ENCODE peak calls at places on chromosomes 3 and 15, in nine cellular contexts. E, M, B, Y, U, Q, A, C and N are unnamed samples.

GRCh38 chr15:90530250-90531051 is 728 bp downstream of the CRTC3 start:
- DNase-seq in E (peak; percentile 44), M (peak; percentile 34), B (peak; percentile 65), Y (peak; percentile 46), U (peak; percentile 42), Q (peak; percentile 64), A (peak; percentile 74), C (peak; percentile 17), N (peak; percentile 87)

GRCh38 chr3:175493296-175493695 is 634.2 kb downstream of the NAALADL2 start:
- DNase-seq in E (no peak), M (no peak), B (no peak), Y (no peak), U (no peak), Q (no peak), A (no peak), C (no peak), N (no peak)

GRCh38 chr15:40929730-40930429 is 740 bp downstream of the DLL4 start:
- DNase-seq in E (no peak), M (peak; percentile 65), B (no peak), Y (peak; percentile 56), U (no peak), Q (peak; percentile 73), A (no peak), C (no peak), N (peak; percentile 88)

GRCh38 chr3:101146946-101147345 is 153.7 kb upstream of the ABI3BP start:
- DNase-seq in E (no peak), M (peak; percentile 65), B (no peak), Y (no peak), U (no peak), Q (no peak), A (no peak), C (no peak), N (no peak)

GRCh38 chr15:66999046-66999557 is 66.3 kb upstream of the SMAD3 start:
- DNase-seq in E (no peak), M (peak; percentile 24), B (no peak), Y (no peak), U (no peak), Q (no peak), A (no peak), C (no peak), N (no peak)

GRCh38 chr3:58924581-58924980 is 125.2 kb downstream of the CFAP20DC start:
- DNase-seq in E (no peak), M (peak; percentile 31), B (no peak), Y (no peak), U (no peak), Q (no peak), A (no peak), C (no peak), N (no peak)

GRCh38 chr3:53243165-53243564 is 12.7 kb downstream of the TKT start:
- DNase-seq in E (no peak), M (peak; percentile 35), B (no peak), Y (peak; percentile 35), U (no peak), Q (no peak), A (no peak), C (no peak), N (no peak)

GRCh38 chr15:98650871-98651481 is 2.6 kb downstream of the IGF1R start:
- DNase-seq in E (peak; percentile 51), M (peak; percentile 51), B (no peak), Y (no peak), U (peak; percentile 48), Q (no peak), A (no peak), C (no peak), N (peak; percentile 67)

GRCh38 chr15:40796508-40796907 is 10.4 kb upstream of the ZFYVE19 start:
- DNase-seq in E (no peak), M (no peak), B (no peak), Y (no peak), U (no peak), Q (no peak), A (no peak), C (no peak), N (no peak)

GRCh38 chr3:76083992-76084391 is 298.6 kb upstream of the ZNF717 start:
- DNase-seq in E (no peak), M (peak; percentile 82), B (no peak), Y (no peak), U (no peak), Q (no peak), A (no peak), C (no peak), N (no peak)

GRCh38 chr3:47852604-47853397 is 49.9 kb downstream of the DHX30 start:
- DNase-seq in E (no peak), M (no peak), B (no peak), Y (no peak), U (no peak), Q (no peak), A (no peak), C (no peak), N (peak; percentile 59)

GRCh38 chr3:32138545-32139104 is 32.2 kb downstream of the GPD1L start:
- DNase-seq in E (no peak), M (peak; percentile 20), B (no peak), Y (no peak), U (no peak), Q (no peak), A (no peak), C (no peak), N (no peak)

GRCh38 chr3:159762981-159763465 is 225.6 kb upstream of the IL12A start:
- DNase-seq in E (no peak), M (peak; percentile 77), B (peak; percentile 72), Y (peak; percentile 45), U (peak; percentile 82), Q (peak; percentile 83), A (peak; percentile 93), C (peak; percentile 12), N (peak; percentile 86)

GRCh38 chr15:82046668-82047492 is 1.1 kb upstream of the MEX3B start:
- DNase-seq in E (peak; percentile 90), M (peak; percentile 92), B (peak; percentile 89), Y (peak; percentile 90), U (peak; percentile 92), Q (peak; percentile 94), A (peak; percentile 93), C (peak; percentile 96), N (peak; percentile 95)

GRCh38 chr3:111103807-111104206 is 32.2 kb downstream of the NECTIN3 start:
- DNase-seq in E (no peak), M (no peak), B (no peak), Y (no peak), U (no peak), Q (no peak), A (no peak), C (no peak), N (no peak)

GRCh38 chr15:63188247-63188936 is 1.0 kb upstream of the RAB8B start:
- DNase-seq in E (no peak), M (no peak), B (no peak), Y (no peak), U (no peak), Q (no peak), A (no peak), C (no peak), N (no peak)

GRCh38 chr3:8525893-8526292 is 24.3 kb downstream of the LMCD1 start:
- DNase-seq in E (no peak), M (no peak), B (no peak), Y (no peak), U (no peak), Q (no peak), A (no peak), C (no peak), N (no peak)

GRCh38 chr3:15241341-15241740 is 35.3 kb downstream of the CAPN7 start:
- DNase-seq in E (peak; percentile 46), M (no peak), B (no peak), Y (no peak), U (peak; percentile 63), Q (no peak), A (no peak), C (no peak), N (no peak)

GRCh38 chr3:112627419-112627818 is 13.5 kb downstream of the CCDC80 start:
- DNase-seq in E (no peak), M (no peak), B (no peak), Y (no peak), U (no peak), Q (peak; percentile 58), A (peak; percentile 73), C (no peak), N (no peak)
- H3K4me1 ChIP-seq in E (no peaks in the 10 kb centered on the region), M (peaks cover 2% of the 10 kb centered on the region), B (no peaks in the 10 kb centered on the region), Y (no peaks in the 10 kb centered on the region), U (peaks cover 4% of the 10 kb centered on the region), Q (peaks cover 5% of the 10 kb centered on the region), A (peaks cover 7% of the 10 kb centered on the region), C (peaks cover 1% of the 10 kb centered on the region), N (no peaks in the 10 kb centered on the region)

DNA sequence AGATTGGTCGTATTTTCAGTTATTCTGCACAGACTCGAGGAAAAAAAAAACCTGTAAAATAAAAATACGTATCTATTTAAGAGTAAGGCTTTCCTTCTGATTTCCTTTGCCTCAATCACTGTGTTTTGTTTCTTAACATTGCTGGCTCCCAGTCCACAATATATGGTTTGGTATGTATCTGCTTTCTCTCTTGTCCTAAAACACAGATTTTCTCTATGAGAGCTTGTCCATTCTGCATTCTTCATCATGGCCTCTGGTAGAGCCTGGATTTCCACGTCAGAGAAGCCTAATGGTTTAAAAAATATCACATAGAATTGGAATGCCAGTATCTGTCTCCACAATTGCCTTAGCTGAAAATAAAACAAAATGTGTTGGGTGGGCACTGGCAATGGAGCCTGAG is 1.8 kb downstream of the CD200 start:
- DNase-seq in E (no peak), M (no peak), B (no peak), Y (no peak), U (no peak), Q (no peak), A (no peak), C (no peak), N (no peak)
- H3K27ac ChIP-seq in E (no peak overlapping the region), M (no peak overlapping the region), B (no peak overlapping the region), Y (no peak overlapping the region), U (peak overlapping the region; percentile 89), Q (no peak overlapping the region), A (peak overlapping the region; percentile 86), C (no peak overlapping the region), N (no peak overlapping the region)

DNA sequence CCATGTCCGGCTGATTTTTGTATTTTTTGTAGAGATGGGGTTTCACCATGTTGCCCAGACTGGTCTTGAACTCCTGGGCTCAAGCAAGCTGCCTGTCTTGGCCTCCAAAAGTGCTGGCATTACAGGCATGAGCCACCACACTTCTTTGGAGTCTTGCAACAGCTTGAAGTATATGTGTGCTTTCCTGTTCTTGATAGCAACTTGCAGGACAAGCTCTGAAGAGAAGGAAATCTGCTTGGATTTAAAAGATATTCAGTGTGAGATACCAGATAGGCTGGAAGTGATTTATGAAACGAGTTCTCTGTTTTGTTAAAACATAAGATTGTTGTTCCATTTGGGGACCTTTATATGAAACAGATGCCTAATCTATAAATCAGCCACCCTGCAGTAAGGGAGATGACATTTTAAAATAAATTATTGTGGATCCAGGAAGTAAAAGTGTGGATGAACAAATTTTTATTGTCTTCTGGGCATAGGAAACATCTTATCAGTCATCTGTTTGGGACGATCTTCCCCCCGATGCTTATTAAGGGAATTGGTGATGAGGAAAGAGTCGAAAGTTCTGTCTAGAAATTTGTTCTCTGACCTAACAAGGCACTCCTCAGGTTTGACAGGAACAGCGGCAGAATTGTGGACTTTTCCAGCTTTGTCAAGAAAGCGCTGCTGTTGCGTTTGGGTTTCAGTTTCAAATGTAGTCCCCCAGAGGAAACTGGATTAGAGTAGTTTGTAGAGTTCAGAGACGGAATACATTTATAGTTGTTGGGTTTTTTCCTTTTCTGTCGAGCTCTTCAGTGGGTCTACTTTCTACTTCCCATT is 53.7 kb upstream of the MAGI1 start:
- DNase-seq in E (no peak), M (no peak), B (no peak), Y (no peak), U (no peak), Q (no peak), A (no peak), C (no peak), N (no peak)
- H3K4me3 ChIP-seq in E (no peak overlapping the region), M (no peak overlapping the region), B (no peak overlapping the region), Y (no peak overlapping the region), U (no peak overlapping the region), Q (no peak overlapping the region), A (no peak overlapping the region), C (no peak overlapping the region), N (peak overlapping the region; percentile 15)

GRCh38 chr15:54026258-54026657 is 48.0 kb downstream of the UNC13C start:
- DNase-seq in E (no peak), M (no peak), B (no peak), Y (no peak), U (no peak), Q (no peak), A (no peak), C (no peak), N (no peak)
- H3K4me1 ChIP-seq in E (no peaks in the 10 kb centered on the region), M (no peaks in the 10 kb centered on the region), B (no peaks in the 10 kb centered on the region), Y (no peaks in the 10 kb centered on the region), U (no peaks in the 10 kb centered on the region), Q (no peaks in the 10 kb centered on the region), A (no peaks in the 10 kb centered on the region), C (no peaks in the 10 kb centered on the region), N (no peaks in the 10 kb centered on the region)